ENCODE peak calls at places on chromosomes 12 and 14, in four cellular contexts. V, L, C and G are unnamed samples.

GRCh38 chr12:3492868-3493224 is 1.8 kb downstream of the PRMT8 start:
- DNase-seq in V (no peak), C (no peak), L (no peak), G (peak)

GRCh38 chr12:63093084-63093483 is 57.9 kb downstream of the AVPR1A start:
- DNase-seq in L (no peak), V (no peak), C (no peak), G (no peak)

GRCh38 chr14:74620497-74620921 is 8.5 kb upstream of the LTBP2 start:
- DNase-seq in C (peak), V (peak), L (peak), G (no peak)

GRCh38 chr14:78836777-78837176 is 666.6 kb downstream of the NRXN3 start:
- DNase-seq in L (peak), V (peak), C (peak), G (peak)

GRCh38 chr12:46480724-46481123 is 108.2 kb upstream of the SLC38A2 start:
- DNase-seq in V (no peak), L (no peak), C (no peak), G (no peak)

GRCh38 chr12:34401659-34402227 is 379.4 kb downstream of the ALG10 start:
- DNase-seq in V (peak), L (no peak), C (no peak), G (peak)

GRCh38 chr12:126772171-126772864 is 1494.7 kb upstream of the TMEM132C start:
- DNase-seq in C (peak), V (peak), L (no peak), G (no peak)

GRCh38 chr12:17971850-17972249 is 118.1 kb downstream of the RERGL start:
- DNase-seq in C (peak), L (no peak), V (no peak), G (no peak)

GRCh38 chr12:120263725-120264040 is 1.8 kb downstream of the PXN start:
- DNase-seq in V (no peak), C (no peak), L (no peak), G (no peak)

GRCh38 chr12:128771681-128772080 is 52.1 kb downstream of the SLC15A4 start:
- DNase-seq in C (no peak), L (no peak), V (no peak), G (no peak)

GRCh38 chr12:123050331-123050809 is 69.9 kb downstream of the ARL6IP4 start:
- DNase-seq in L (no peak), V (no peak), C (peak), G (no peak)

GRCh38 chr12:94261119-94261518 is 112.7 kb downstream of the PLXNC1 start:
- DNase-seq in L (no peak), V (no peak), C (no peak), G (no peak)

DNA sequence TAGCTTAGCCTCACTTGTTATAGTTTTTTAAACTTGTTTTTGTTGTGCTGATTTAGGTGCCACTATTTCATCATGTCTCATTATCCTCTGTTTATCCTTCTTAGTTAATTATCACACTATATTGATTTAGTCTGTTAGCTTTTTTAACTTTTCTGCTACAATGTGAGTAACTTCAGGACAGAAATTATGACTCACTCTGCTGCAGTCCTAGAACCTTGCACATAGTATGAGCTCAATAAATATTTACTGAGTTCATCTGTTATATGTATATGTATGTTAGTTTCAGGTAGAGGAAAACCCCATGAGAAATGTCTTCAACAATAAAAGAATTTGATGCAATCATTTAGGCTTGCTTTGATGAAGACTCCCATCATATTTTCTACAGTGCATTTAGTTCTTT is 224.3 kb upstream of the NAV3 start:
- DNase-seq in V (no peak), L (no peak), C (no peak), G (no peak)
- H3K4me3 ChIP-seq in V (no peak), L (no peak), C (no peak), G (no peak)

DNA sequence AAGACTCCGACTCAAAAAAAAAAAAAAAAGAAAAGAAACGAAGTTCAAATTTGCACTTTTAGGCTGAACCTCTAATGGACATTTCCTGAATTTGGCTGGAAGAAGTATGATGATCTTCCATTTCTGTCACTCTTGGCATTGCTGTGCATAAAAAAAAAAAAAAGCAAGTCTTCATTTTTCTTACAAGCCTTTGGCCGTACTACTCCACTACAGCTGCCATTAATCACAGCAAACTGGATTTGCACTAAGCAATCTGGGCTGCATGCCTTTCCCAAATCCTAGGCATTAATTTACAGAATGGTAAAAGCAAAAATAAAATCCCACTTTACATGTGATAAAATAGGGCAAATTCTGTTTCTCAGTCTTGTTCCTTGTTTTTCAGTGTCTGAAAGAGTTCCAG is 7.1 kb downstream of the CSRP2 start:
- DNase-seq in V (no peak), C (no peak), L (no peak), G (no peak)
- H3K4me3 ChIP-seq in V (no peak), C (no peak), L (no peak), G (no peak)

GRCh38 chr14:54775486-54776100 is 127.0 kb downstream of the GCH1 start:
- DNase-seq in L (no peak), V (no peak), C (no peak), G (no peak)

GRCh38 chr14:54773171-54774006 is 129.2 kb downstream of the GCH1 start:
- DNase-seq in V (peak), C (peak), L (peak), G (peak)

GRCh38 chr14:54776361-54777001 is 126.1 kb downstream of the GCH1 start:
- DNase-seq in V (no peak), L (peak), C (no peak), G (no peak)

GRCh38 chr14:54772451-54772881 is 130.2 kb downstream of the GCH1 start:
- DNase-seq in V (no peak), C (peak), L (peak), G (no peak)

DNA sequence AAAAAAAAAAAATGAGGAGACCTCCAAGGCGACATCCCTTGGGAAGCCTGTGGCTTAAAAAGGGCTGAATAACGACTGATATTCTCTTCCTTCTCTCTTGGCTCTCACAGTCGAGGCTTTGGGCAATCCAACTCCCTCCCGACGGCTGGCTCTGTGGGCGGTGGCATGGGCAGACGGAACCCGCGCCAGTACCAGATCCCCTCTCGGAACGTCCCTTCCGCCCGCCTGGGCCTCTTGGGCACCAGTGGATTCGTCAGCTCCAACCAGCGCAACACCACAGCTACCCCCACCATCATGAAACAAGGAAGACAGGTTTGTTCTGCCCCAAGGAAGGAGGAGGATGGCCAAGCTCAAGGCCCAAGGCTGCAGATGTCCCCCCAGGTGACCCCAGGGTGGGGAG is 127.8 kb downstream of the GCH1 start:
- DNase-seq in C (no peak), L (no peak), V (no peak), G (no peak)
- H3K4me3 ChIP-seq in C (no peak), L (no peak), V (no peak), G (no peak)

DNA sequence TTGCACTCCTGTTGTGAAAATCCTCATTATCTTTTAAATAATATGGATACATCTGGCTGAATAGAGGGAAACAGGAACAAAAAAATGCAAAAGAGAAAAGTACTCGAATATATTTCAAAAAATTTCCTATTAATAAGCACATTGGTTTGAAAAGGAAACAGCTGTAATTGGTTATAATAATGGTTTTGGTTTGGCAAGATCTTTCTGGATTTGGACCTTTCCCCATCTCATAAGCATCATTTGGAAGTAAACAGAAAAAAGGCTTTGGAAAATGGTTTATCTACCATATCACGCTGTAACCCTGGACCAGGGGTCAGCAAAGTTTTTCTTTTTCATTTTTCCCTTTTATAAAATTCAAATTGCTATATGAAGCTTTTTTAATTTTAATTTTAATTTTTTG is 2.8 kb upstream of the NINJ2 start:
- DNase-seq in V (no peak), L (no peak), C (no peak), G (no peak)
- H3K4me3 ChIP-seq in V (peak), L (no peak), C (no peak), G (no peak)